ENCODE peak calls at places on chromosomes 12 and 14, in eight cellular contexts. Z, T, K, O, W, C, B and E are unnamed samples.

GRCh38 chr12:78192979-78193378 is 362.3 kb downstream of the NAV3 start:
- DNase-seq in Z (no peak), T (no peak), K (no peak), O (no peak), W (peak), C (no peak), B (no peak), E (no peak)

GRCh38 chr12:115910057-115910456 is 367.4 kb downstream of the MED13L start:
- DNase-seq in Z (no peak), T (no peak), K (no peak), O (no peak), W (no peak), C (no peak), B (no peak), E (no peak)

GRCh38 chr14:105478624-105479305 is 4.1 kb downstream of the CRIP2 start:
- DNase-seq in Z (no peak), T (no peak), K (no peak), O (no peak), W (no peak), C (no peak), B (no peak), E (no peak)

GRCh38 chr12:121805171-121805687 is 1.4 kb downstream of the SETD1B start:
- DNase-seq in Z (no peak), T (no peak), K (peak), O (peak), W (no peak), C (no peak), B (peak), E (no peak)

GRCh38 chr12:65609359-65609771 is 214.9 kb upstream of the HMGA2 start:
- DNase-seq in Z (no peak), T (no peak), K (peak), O (no peak), W (peak), C (no peak), B (no peak), E (peak)

GRCh38 chr12:58919271-58920101 is 818 bp downstream of the LRIG3 start:
- DNase-seq in Z (peak), T (peak), K (peak), O (no peak), W (peak), C (peak), B (peak), E (no peak)

GRCh38 chr14:20630340-20631022 is 11.0 kb downstream of the OR6S1 start:
- DNase-seq in Z (no peak), T (peak), K (peak), O (no peak), W (no peak), C (peak), B (peak), E (no peak)

GRCh38 chr12:67593041-67593870 is 55.3 kb upstream of the DYRK2 start:
- DNase-seq in Z (peak), T (peak), K (peak), O (no peak), W (peak), C (no peak), B (no peak), E (peak)

GRCh38 chr14:88013750-88014349 is 8.9 kb downstream of the GPR65 start:
- DNase-seq in Z (peak), T (peak), K (peak), O (peak), W (peak), C (peak), B (peak), E (peak)

GRCh38 chr12:3145036-3145435 is 67.9 kb downstream of the TSPAN9 start:
- DNase-seq in Z (no peak), T (no peak), K (no peak), O (no peak), W (no peak), C (no peak), B (no peak), E (no peak)

GRCh38 chr14:81594012-81594411 is 60.4 kb upstream of the SEL1L start:
- DNase-seq in Z (no peak), T (no peak), K (no peak), O (no peak), W (no peak), C (no peak), B (no peak), E (no peak)

GRCh38 chr12:15584366-15585041 is 204.7 kb downstream of the EPS8 start:
- DNase-seq in Z (no peak), T (peak), K (peak), O (no peak), W (peak), C (peak), B (no peak), E (no peak)

GRCh38 chr14:71070169-71070568 is 162.9 kb downstream of the PCNX1 start:
- DNase-seq in Z (no peak), T (no peak), K (peak), O (no peak), W (no peak), C (no peak), B (no peak), E (peak)

GRCh38 chr14:95474486-95474885 is 42.0 kb downstream of the SYNE3 start:
- DNase-seq in Z (no peak), T (no peak), K (no peak), O (no peak), W (no peak), C (no peak), B (no peak), E (no peak)
- H3K27ac ChIP-seq in Z (no peak), T (no peak), K (no peak), O (no peak), W (no peak), C (no peak), B (no peak), E (no peak)

GRCh38 chr14:102403028-102403427 is 40.3 kb downstream of the TECPR2 start:
- DNase-seq in Z (no peak), T (no peak), K (peak), O (no peak), W (no peak), C (no peak), B (no peak), E (no peak)
- H3K27ac ChIP-seq in Z (no peak), T (no peak), K (no peak), O (no peak), W (no peak), C (no peak), B (no peak), E (no peak)

GRCh38 chr14:74612346-74613021 is 447 bp upstream of the LTBP2 start:
- DNase-seq in Z (peak), T (peak), K (peak), O (peak), W (peak), C (peak), B (peak), E (no peak)
- H3K27ac ChIP-seq in Z (peak), T (no peak), K (peak), O (no peak), W (no peak), C (peak), B (peak), E (peak)

GRCh38 chr14:93964281-93964680 is 12.1 kb downstream of the ASB2 start:
- DNase-seq in Z (no peak), T (no peak), K (no peak), O (no peak), W (no peak), C (no peak), B (no peak), E (no peak)

GRCh38 chr14:93965287-93965821 is 11.0 kb downstream of the ASB2 start:
- DNase-seq in Z (no peak), T (no peak), K (peak), O (no peak), W (peak), C (no peak), B (no peak), E (peak)

GRCh38 chr14:93967637-93968250 is 8.6 kb downstream of the ASB2 start:
- DNase-seq in Z (no peak), T (no peak), K (no peak), O (no peak), W (no peak), C (no peak), B (no peak), E (no peak)

GRCh38 chr14:93964820-93965286 is 11.5 kb downstream of the ASB2 start:
- DNase-seq in Z (no peak), T (no peak), K (no peak), O (no peak), W (no peak), C (no peak), B (no peak), E (no peak)

GRCh38 chr14:93965968-93966474 is 10.3 kb downstream of the ASB2 start:
- DNase-seq in Z (no peak), T (no peak), K (no peak), O (no peak), W (no peak), C (no peak), B (no peak), E (no peak)
- H3K27ac ChIP-seq in Z (peak), T (peak), K (no peak), O (peak), W (peak), C (peak), B (no peak), E (peak)